ENCODE peak calls at places on chromosomes 4 and X, in ten cellular contexts. S is endodermal cell; I is H1; B is GM20000; K is progenitor cell of endocrine pancreas; Z is A673; W is activated B cell treated with CpG ODN at 0.5 μM for 24 hours; A is activated CD8-positive, alpha-beta T cell treated with anti-CD3 and anti-CD28 coated beads for 36 hours; Q is GM23338; Y is neural crest cell. F is an unnamed sample.

GRCh38 chrX:39862958-39863357 is 234.8 kb downstream of the BCOR start:
- DNase-seq in A (no peak), W (no peak), I (no peak), Y (no peak), B (no peak), Z (no peak), Q (no peak), S (no peak), K (no peak), F (no peak)

GRCh38 chr4:37383579-37384229 is 139.2 kb downstream of the NWD2 start:
- DNase-seq in A (peak; percentile 27), K (no peak), Z (peak; percentile 41), Q (peak; percentile 84), Y (peak; percentile 47), S (peak; percentile 69), W (no peak), B (peak; percentile 38), I (no peak), F (peak; percentile 52)

GRCh38 chr4:47762376-47763266 is 75.2 kb downstream of the CORIN start:
- DNase-seq in Q (no peak), I (no peak), Y (no peak), Z (no peak), W (no peak), K (no peak), S (no peak), A (no peak), B (no peak), F (no peak)

GRCh38 chr4:185039508-185040273 is 21.4 kb downstream of the HELT start:
- DNase-seq in A (peak; percentile 67), I (no peak), S (peak; percentile 78), B (peak; percentile 78), K (no peak), Q (peak; percentile 84), W (no peak), Y (peak; percentile 55), Z (peak; percentile 77), F (peak; percentile 61)

GRCh38 chrX:16148896-16149295 is 18.4 kb upstream of the MAGEB17 start:
- DNase-seq in K (no peak), Y (no peak), I (no peak), Z (no peak), A (no peak), W (no peak), B (no peak), S (peak; percentile 69), Q (no peak), F (peak; percentile 2)

GRCh38 chr4:123102897-123103489 is 180.6 kb upstream of the NUDT6 start:
- DNase-seq in Z (peak; percentile 69), S (no peak), B (peak; percentile 60), W (no peak), Q (peak; percentile 59), A (no peak), Y (no peak), K (no peak), I (no peak), F (no peak)

GRCh38 chr4:84565951-84566350 is 17.0 kb upstream of the CDS1 start:
- DNase-seq in Y (no peak), B (no peak), Z (no peak), W (no peak), I (no peak), S (peak; percentile 62), A (no peak), K (no peak), Q (peak; percentile 77), F (no peak)

GRCh38 chrX:115561605-115562491 is 874 bp downstream of the PLS3 start:
- DNase-seq in W (no peak), Y (peak; percentile 49), A (peak; percentile 12), Z (peak; percentile 55), Q (peak; percentile 41), K (peak; percentile 54), B (no peak), S (peak; percentile 87), I (no peak), F (peak; percentile 36)

GRCh38 chrX:85698921-85699320 is 319.5 kb upstream of the POF1B start:
- DNase-seq in B (no peak), I (no peak), Z (no peak), K (no peak), S (peak; percentile 67), W (no peak), A (no peak), Q (peak; percentile 16), Y (no peak), F (no peak)

GRCh38 chr4:184979461-184980124 is 38.7 kb upstream of the HELT start:
- DNase-seq in Y (no peak), Q (no peak), A (no peak), B (no peak), S (no peak), K (no peak), I (no peak), Z (no peak), W (no peak), F (no peak)

GRCh38 chrX:150897371-150898319 is 823 bp downstream of the CD99L2 start:
- DNase-seq in Q (peak; percentile 57), I (no peak), W (peak; percentile 18), Z (peak; percentile 29), A (peak; percentile 78), B (peak; percentile 9), K (peak; percentile 17), S (peak; percentile 74), Y (no peak), F (peak; percentile 24)

GRCh38 chrX:645024-645376 is 14.4 kb downstream of the SHOX start:
- DNase-seq in I (no peak), Z (no peak), Q (peak; percentile 58), B (no peak), K (no peak), Y (no peak), W (no peak), S (peak; percentile 70), A (no peak), F (no peak)

GRCh38 chr4:78551420-78552351 is at the start of gene ANXA3:
- DNase-seq in S (peak; percentile 91), Y (peak; percentile 9), A (peak; percentile 36), Z (no peak), B (peak; percentile 66), Q (peak; percentile 89), I (no peak), K (peak; percentile 49), W (peak; percentile 40), F (peak; percentile 77)

GRCh38 chr4:101366331-101366730 is 19.0 kb upstream of the PPP3CA start:
- DNase-seq in K (no peak), I (no peak), B (no peak), Y (no peak), S (no peak), A (no peak), W (no peak), Q (no peak), Z (no peak), F (no peak)

GRCh38 chr4:81352476-81352875 is 119.2 kb downstream of the RASGEF1B start:
- DNase-seq in B (no peak), I (no peak), Y (no peak), K (no peak), W (no peak), Q (no peak), S (no peak), A (no peak), Z (no peak), F (no peak)

GRCh38 chr4:173217727-173218126 is 49.1 kb downstream of the GALNT7 start:
- DNase-seq in S (no peak), Y (no peak), K (no peak), I (no peak), W (no peak), A (no peak), Z (peak; percentile 31), Q (no peak), B (no peak), F (no peak)

GRCh38 chr4:14404730-14405129 is 597.6 kb upstream of the CPEB2 start:
- DNase-seq in K (no peak), Y (no peak), I (no peak), Q (no peak), Z (no peak), S (no peak), A (no peak), W (no peak), B (no peak), F (no peak)

GRCh38 chr4:155569960-155570515 is 96.6 kb upstream of the GUCY1A1 start:
- DNase-seq in K (no peak), A (no peak), S (no peak), Q (no peak), Y (no peak), I (no peak), B (no peak), W (no peak), Z (no peak), F (no peak)
- TF ChIP-seq CTCF in K (no peak), A (no peak), S (no peak), Q (no peak), Y (no peak), I (no peak), B (no peak), W (no peak), Z (no peak), F (no peak)

GRCh38 chrX:136488706-136489105 is 959 bp downstream of the BRS3 start:
- DNase-seq in Q (no peak), Z (no peak), B (no peak), A (no peak), I (no peak), Y (no peak), K (no peak), W (no peak), S (no peak), F (no peak)
- TF ChIP-seq CTCF in Q (no peak), Z (no peak), B (no peak), A (no peak), I (no peak), Y (no peak), K (no peak), W (no peak), S (no peak), F (no peak)

DNA sequence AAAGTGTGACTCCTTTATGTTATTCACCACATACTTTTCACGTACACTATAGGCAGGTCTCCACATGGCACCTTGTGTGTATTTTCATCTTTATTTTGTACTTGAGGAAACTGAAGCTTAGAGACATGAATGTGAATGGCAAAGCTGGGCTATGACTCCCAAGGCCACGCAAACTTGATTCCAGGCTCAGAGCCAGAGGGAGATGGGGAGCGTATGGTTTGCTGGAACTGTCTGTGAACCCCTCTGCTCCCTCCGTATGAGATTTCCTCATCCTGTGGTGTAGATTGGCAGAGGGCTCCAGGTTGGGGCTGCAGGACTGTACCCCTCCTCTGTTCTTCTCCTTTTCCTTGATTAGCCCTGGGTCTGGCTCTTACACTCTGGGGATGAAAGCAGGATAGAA is 16.1 kb upstream of the STARD8 start:
- DNase-seq in S (no peak), W (no peak), I (no peak), Y (no peak), Z (no peak), K (no peak), A (no peak), B (no peak), Q (no peak), F (no peak)
- TF ChIP-seq CTCF in S (no peak), W (no peak), I (no peak), Y (no peak), Z (no peak), K (no peak), A (no peak), B (no peak), Q (no peak), F (no peak)

DNA sequence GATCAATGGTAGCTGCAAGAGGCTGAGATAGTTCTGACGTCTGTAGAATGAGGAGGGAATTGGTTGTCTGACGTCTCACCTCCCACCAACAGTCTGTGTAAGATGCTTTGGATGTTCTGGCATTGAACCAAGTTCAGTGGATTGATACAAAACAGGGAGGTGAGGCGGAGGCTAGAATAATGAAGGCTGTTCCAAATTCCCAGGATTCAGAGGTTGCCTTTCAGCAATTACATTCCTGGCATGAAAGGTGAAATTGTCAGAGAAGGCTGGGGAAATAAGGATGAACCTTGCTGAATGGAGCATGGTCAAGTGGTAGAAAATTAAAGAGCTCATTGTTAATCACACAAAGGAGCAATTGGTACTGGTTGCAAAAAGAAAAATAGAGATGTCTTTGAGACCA is 241.6 kb downstream of the FBXW7 start:
- DNase-seq in Y (no peak), W (no peak), K (no peak), I (no peak), Z (no peak), S (no peak), B (no peak), A (no peak), Q (no peak), F (no peak)
- TF ChIP-seq CTCF in Y (no peak), W (no peak), K (no peak), I (no peak), Z (no peak), S (no peak), B (no peak), A (no peak), Q (no peak), F (no peak)

F was measured in Calu3.